ENCODE peak calls at places on chromosomes 7 and 10, in six cellular contexts. One of them, this sample, is unnamed.

GRCh38 chr10:75000748-75001321 is 110.6 kb upstream of the SAMD8 start:
- DNase-seq in heart right ventricle: no peak
- DNase-seq in AG09309: no peak
- DNase-seq in fibroblast of pulmonary artery: no peak
- DNase-seq in fibroblast of mammary gland: no peak
- DNase-seq in dorsolateral prefrontal cortex: no peak
- DNase-seq in this sample: no peak

GRCh38 chr7:74401137-74401859 is 52.4 kb upstream of the GTF2IRD1 start:
- DNase-seq in dorsolateral prefrontal cortex: peak; percentile 86
- DNase-seq in fibroblast of mammary gland: peak; percentile 56
- DNase-seq in heart right ventricle: peak; percentile 65
- DNase-seq in AG09309: no peak
- DNase-seq in fibroblast of pulmonary artery: peak; percentile 66
- DNase-seq in this sample: peak; percentile 86

GRCh38 chr7:3931843-3932242 is 630.8 kb downstream of the SDK1 start:
- DNase-seq in heart right ventricle: no peak
- DNase-seq in fibroblast of mammary gland: no peak
- DNase-seq in dorsolateral prefrontal cortex: no peak
- DNase-seq in AG09309: no peak
- DNase-seq in fibroblast of pulmonary artery: no peak
- DNase-seq in this sample: no peak

GRCh38 chr7:28739826-28740225 is 218.3 kb downstream of the TRIL start:
- DNase-seq in AG09309: no peak
- DNase-seq in fibroblast of pulmonary artery: no peak
- DNase-seq in heart right ventricle: no peak
- DNase-seq in fibroblast of mammary gland: no peak
- DNase-seq in dorsolateral prefrontal cortex: no peak
- DNase-seq in this sample: no peak

GRCh38 chr10:35752469-35753450 is 110.7 kb upstream of the FZD8 start:
- DNase-seq in AG09309: no peak
- DNase-seq in fibroblast of mammary gland: peak; percentile 75
- DNase-seq in fibroblast of pulmonary artery: peak; percentile 38
- DNase-seq in dorsolateral prefrontal cortex: no peak
- DNase-seq in heart right ventricle: peak; percentile 31
- DNase-seq in this sample: no peak

GRCh38 chr7:36032362-36032818 is 120.7 kb upstream of the EEPD1 start:
- DNase-seq in heart right ventricle: no peak
- DNase-seq in fibroblast of mammary gland: no peak
- DNase-seq in dorsolateral prefrontal cortex: peak; percentile 39
- DNase-seq in fibroblast of pulmonary artery: no peak
- DNase-seq in AG09309: no peak
- DNase-seq in this sample: no peak

GRCh38 chr10:75395955-75396860 is 5.4 kb downstream of the ZNF503 start:
- DNase-seq in AG09309: no peak
- DNase-seq in heart right ventricle: no peak
- DNase-seq in fibroblast of pulmonary artery: no peak
- DNase-seq in fibroblast of mammary gland: peak; percentile 19
- DNase-seq in dorsolateral prefrontal cortex: no peak
- DNase-seq in this sample: peak; percentile 36

GRCh38 chr10:27661511-27662286 is 83.9 kb downstream of the MKX start:
- DNase-seq in heart right ventricle: no peak
- DNase-seq in dorsolateral prefrontal cortex: no peak
- DNase-seq in fibroblast of mammary gland: peak; percentile 61
- DNase-seq in AG09309: no peak
- DNase-seq in fibroblast of pulmonary artery: no peak
- DNase-seq in this sample: no peak

GRCh38 chr10:71077143-71077581 is 135.2 kb upstream of the UNC5B start:
- DNase-seq in AG09309: no peak
- DNase-seq in heart right ventricle: peak; percentile 5
- DNase-seq in fibroblast of pulmonary artery: no peak
- DNase-seq in fibroblast of mammary gland: no peak
- DNase-seq in dorsolateral prefrontal cortex: peak; percentile 4
- DNase-seq in this sample: no peak

GRCh38 chr7:42244828-42245227 is 7.8 kb upstream of the GLI3 start:
- DNase-seq in fibroblast of mammary gland: peak; percentile 91
- DNase-seq in AG09309: no peak
- DNase-seq in heart right ventricle: no peak
- DNase-seq in dorsolateral prefrontal cortex: no peak
- DNase-seq in fibroblast of pulmonary artery: peak; percentile 90
- DNase-seq in this sample: no peak

GRCh38 chr7:78683566-78683965 is 769.9 kb downstream of the MAGI2 start:
- DNase-seq in fibroblast of mammary gland: no peak
- DNase-seq in fibroblast of pulmonary artery: no peak
- DNase-seq in AG09309: no peak
- DNase-seq in dorsolateral prefrontal cortex: no peak
- DNase-seq in heart right ventricle: no peak
- DNase-seq in this sample: no peak

GRCh38 chr7:13946181-13946580 is 43.3 kb downstream of the ETV1 start:
- DNase-seq in dorsolateral prefrontal cortex: no peak
- DNase-seq in heart right ventricle: no peak
- DNase-seq in fibroblast of mammary gland: peak; percentile 77
- DNase-seq in fibroblast of pulmonary artery: peak; percentile 22
- DNase-seq in AG09309: peak; percentile 21
- DNase-seq in this sample: no peak

GRCh38 chr10:30002438-30003266 is 56.7 kb downstream of the JCAD start:
- DNase-seq in fibroblast of mammary gland: peak; percentile 80
- DNase-seq in fibroblast of pulmonary artery: peak; percentile 84
- DNase-seq in AG09309: no peak
- DNase-seq in dorsolateral prefrontal cortex: peak; percentile 57
- DNase-seq in heart right ventricle: peak; percentile 71
- DNase-seq in this sample: peak; percentile 78

GRCh38 chr7:114086906-114087651 is 168.3 kb upstream of the PPP1R3A start:
- DNase-seq in dorsolateral prefrontal cortex: no peak
- DNase-seq in fibroblast of mammary gland: peak; percentile 38
- DNase-seq in AG09309: no peak
- DNase-seq in fibroblast of pulmonary artery: peak; percentile 30
- DNase-seq in heart right ventricle: no peak
- DNase-seq in this sample: peak; percentile 6

GRCh38 chr10:9786576-9786975 is 1231.1 kb upstream of the CELF2 start:
- DNase-seq in AG09309: no peak
- DNase-seq in heart right ventricle: no peak
- DNase-seq in dorsolateral prefrontal cortex: no peak
- DNase-seq in fibroblast of mammary gland: peak; percentile 82
- DNase-seq in fibroblast of pulmonary artery: peak; percentile 44
- DNase-seq in this sample: no peak

GRCh38 chr10:78600740-78601139 is 468.0 kb upstream of the ZMIZ1 start:
- DNase-seq in heart right ventricle: no peak
- DNase-seq in dorsolateral prefrontal cortex: no peak
- DNase-seq in fibroblast of mammary gland: peak; percentile 20
- DNase-seq in AG09309: peak; percentile 21
- DNase-seq in fibroblast of pulmonary artery: no peak
- DNase-seq in this sample: no peak

GRCh38 chr10:45420453-45421192 is 46.6 kb downstream of the ALOX5 start:
- DNase-seq in fibroblast of mammary gland: peak; percentile 39
- DNase-seq in heart right ventricle: peak; percentile 83
- DNase-seq in fibroblast of pulmonary artery: peak; percentile 84
- DNase-seq in AG09309: no peak
- DNase-seq in dorsolateral prefrontal cortex: peak; percentile 83
- DNase-seq in this sample: no peak

DNA sequence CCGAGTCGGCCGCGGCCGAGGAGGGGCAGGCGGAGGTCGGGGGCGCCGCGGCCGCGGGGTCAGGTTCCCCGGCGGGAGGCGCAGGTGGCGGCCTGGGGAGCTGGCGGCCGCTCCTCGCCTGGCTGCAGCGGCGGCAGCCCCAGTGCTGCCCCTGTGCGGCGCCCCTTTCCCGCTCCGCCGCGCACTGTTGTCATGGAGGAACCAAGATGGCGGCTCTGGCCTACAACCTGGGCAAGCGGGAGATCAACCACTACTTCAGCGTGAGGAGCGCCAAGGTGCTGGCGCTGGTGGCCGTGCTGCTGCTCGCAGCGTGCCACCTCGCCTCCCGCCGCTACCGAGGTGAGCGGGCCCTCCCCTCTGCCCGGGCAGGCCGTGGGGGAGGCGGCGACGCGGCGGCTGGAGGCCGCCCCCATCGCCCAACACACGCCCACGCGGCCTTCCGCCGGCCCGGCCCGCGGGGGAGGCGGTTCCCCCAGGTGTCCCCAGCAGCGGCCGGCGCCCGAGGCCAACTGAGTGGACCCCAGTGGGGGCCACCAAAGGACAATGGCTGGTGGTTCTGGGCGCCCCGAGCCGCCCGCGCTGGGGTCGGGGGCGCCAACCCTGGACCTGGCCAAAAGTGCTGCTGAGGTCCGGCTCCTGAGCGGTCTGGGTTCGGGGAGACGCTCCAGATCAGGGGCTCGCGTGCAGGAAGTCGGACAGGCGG is 421 bp downstream of the CASD1 start:
- DNase-seq in AG09309: no peak
- DNase-seq in dorsolateral prefrontal cortex: peak; percentile 62
- DNase-seq in fibroblast of mammary gland: peak; percentile 53
- DNase-seq in heart right ventricle: peak; percentile 64
- DNase-seq in fibroblast of pulmonary artery: peak; percentile 64
- DNase-seq in this sample: peak; percentile 62
- TF ChIP-seq CTCF in AG09309: peak; percentile 32
- TF ChIP-seq CTCF in dorsolateral prefrontal cortex: peak; percentile 30
- TF ChIP-seq CTCF in fibroblast of mammary gland: no peak
- TF ChIP-seq CTCF in heart right ventricle: peak; percentile 33
- TF ChIP-seq CTCF in fibroblast of pulmonary artery: peak; percentile 17
- TF ChIP-seq CTCF in this sample: peak; percentile 38

GRCh38 chr7:157543276-157543675 is 206.5 kb downstream of the DNAJB6 start:
- DNase-seq in dorsolateral prefrontal cortex: no peak
- DNase-seq in AG09309: no peak
- DNase-seq in fibroblast of mammary gland: no peak
- DNase-seq in fibroblast of pulmonary artery: no peak
- DNase-seq in heart right ventricle: no peak
- DNase-seq in this sample: no peak

GRCh38 chr7:157542669-157543021 is 205.8 kb downstream of the DNAJB6 start:
- DNase-seq in fibroblast of mammary gland: no peak
- DNase-seq in fibroblast of pulmonary artery: no peak
- DNase-seq in heart right ventricle: no peak
- DNase-seq in AG09309: no peak
- DNase-seq in dorsolateral prefrontal cortex: no peak
- DNase-seq in this sample: no peak

GRCh38 chr7:157540606-157541294 is 203.9 kb downstream of the DNAJB6 start:
- DNase-seq in fibroblast of pulmonary artery: no peak
- DNase-seq in AG09309: no peak
- DNase-seq in heart right ventricle: no peak
- DNase-seq in dorsolateral prefrontal cortex: no peak
- DNase-seq in fibroblast of mammary gland: no peak
- DNase-seq in this sample: no peak

GRCh38 chr7:157541295-157541608 is 204.4 kb downstream of the DNAJB6 start:
- DNase-seq in fibroblast of pulmonary artery: no peak
- DNase-seq in heart right ventricle: no peak
- DNase-seq in dorsolateral prefrontal cortex: no peak
- DNase-seq in AG09309: no peak
- DNase-seq in fibroblast of mammary gland: no peak
- DNase-seq in this sample: no peak

DNA sequence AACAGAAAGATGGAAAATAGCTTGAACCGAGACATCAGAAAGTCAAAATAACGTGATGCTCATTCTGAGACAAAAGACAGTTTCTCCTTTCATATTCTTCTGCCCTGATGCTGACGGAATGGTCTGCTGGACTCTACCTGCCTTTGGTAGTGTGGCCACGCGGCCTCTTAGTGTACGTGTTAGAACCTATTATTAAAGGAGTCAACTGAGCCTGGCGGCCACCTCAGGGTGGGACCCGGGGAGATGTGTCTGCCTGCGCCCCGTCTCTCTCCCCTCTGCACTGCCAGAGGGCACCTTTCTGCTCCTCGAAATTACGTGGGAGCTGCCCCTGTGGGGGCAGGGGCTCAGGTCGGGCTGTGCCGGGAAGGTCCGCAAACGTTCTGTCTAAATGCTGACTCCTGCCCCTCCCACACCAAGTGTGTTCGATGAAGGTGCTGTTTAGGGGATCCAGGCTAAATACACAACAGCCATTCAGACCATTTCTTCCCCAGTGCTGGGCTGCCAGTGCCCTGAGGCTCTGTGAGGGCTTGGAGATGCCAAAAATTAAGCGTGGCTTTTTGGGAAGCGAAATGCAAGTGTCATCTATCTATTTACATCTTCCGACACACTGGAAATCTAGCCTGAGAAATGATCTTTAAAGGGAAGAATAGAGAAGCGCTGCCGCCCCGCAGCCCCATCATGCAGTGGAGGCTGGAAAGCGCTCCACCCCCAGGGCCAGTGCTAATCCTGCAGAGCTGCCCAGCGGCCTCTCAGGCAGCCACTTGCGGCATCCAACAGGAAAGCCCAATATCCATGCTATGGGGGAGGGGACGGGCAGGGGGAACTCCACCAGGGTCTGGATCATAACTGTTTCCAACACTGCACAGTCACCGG is 205.2 kb downstream of the DNAJB6 start:
- DNase-seq in fibroblast of pulmonary artery: no peak
- DNase-seq in dorsolateral prefrontal cortex: no peak
- DNase-seq in AG09309: no peak
- DNase-seq in fibroblast of mammary gland: no peak
- DNase-seq in heart right ventricle: no peak
- DNase-seq in this sample: no peak
- TF ChIP-seq CTCF in fibroblast of pulmonary artery: no peak
- TF ChIP-seq CTCF in dorsolateral prefrontal cortex: no peak
- TF ChIP-seq CTCF in AG09309: no peak
- TF ChIP-seq CTCF in fibroblast of mammary gland: no peak
- TF ChIP-seq CTCF in heart right ventricle: no peak
- TF ChIP-seq CTCF in this sample: no peak

DNA sequence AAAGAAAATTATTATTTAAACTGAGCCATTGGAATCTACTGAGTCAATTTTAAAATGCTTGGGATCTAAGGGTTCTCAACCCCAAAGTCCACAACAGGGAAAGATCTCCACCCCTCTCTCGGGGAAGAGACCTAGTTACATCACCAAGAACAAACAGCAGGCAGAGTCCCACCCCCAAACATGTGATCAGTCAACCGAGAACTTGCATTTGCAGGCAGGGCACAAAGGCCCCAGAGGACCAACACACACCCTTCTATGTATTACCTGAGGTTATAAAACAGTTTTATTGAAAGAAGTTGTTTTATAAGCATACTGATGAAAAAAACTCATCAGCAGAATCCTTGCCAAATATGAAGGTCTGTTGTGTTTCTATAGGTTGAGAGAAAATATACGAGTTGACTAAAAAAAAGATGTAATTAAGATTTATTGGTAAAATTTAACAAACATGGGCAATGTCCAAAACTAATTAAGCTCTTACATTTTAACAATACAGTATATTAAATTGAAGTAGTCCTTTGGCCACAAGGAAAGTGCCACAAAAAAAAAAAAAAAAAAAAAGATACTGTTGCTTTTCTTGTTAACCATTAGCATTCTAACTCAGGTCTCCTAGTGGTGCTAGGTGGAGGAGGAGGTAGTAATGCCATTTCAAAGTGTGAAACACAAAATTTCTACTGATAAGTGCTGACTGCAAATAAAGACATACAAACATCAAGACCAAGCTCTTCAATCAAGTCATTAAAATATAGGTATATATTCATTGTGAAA is 975 bp upstream of the USP54 start:
- DNase-seq in fibroblast of pulmonary artery: peak; percentile 64
- DNase-seq in heart right ventricle: peak; percentile 67
- DNase-seq in fibroblast of mammary gland: no peak
- DNase-seq in AG09309: no peak
- DNase-seq in dorsolateral prefrontal cortex: peak; percentile 89
- DNase-seq in this sample: peak; percentile 21
- TF ChIP-seq CTCF in fibroblast of pulmonary artery: no peak
- TF ChIP-seq CTCF in heart right ventricle: no peak
- TF ChIP-seq CTCF in fibroblast of mammary gland: no peak
- TF ChIP-seq CTCF in AG09309: no peak
- TF ChIP-seq CTCF in dorsolateral prefrontal cortex: no peak
- TF ChIP-seq CTCF in this sample: peak; percentile 33

GRCh38 chr10:106680061-106680460 is 484.4 kb downstream of the SORCS1 start:
- DNase-seq in dorsolateral prefrontal cortex: no peak
- DNase-seq in heart right ventricle: no peak
- DNase-seq in AG09309: no peak
- DNase-seq in fibroblast of pulmonary artery: no peak
- DNase-seq in fibroblast of mammary gland: no peak
- DNase-seq in this sample: no peak

GRCh38 chr10:106679314-106679713 is 485.2 kb downstream of the SORCS1 start:
- DNase-seq in fibroblast of mammary gland: no peak
- DNase-seq in fibroblast of pulmonary artery: no peak
- DNase-seq in heart right ventricle: no peak
- DNase-seq in dorsolateral prefrontal cortex: no peak
- DNase-seq in AG09309: no peak
- DNase-seq in this sample: no peak

GRCh38 chr10:106682175-106682574 is 482.3 kb downstream of the SORCS1 start:
- DNase-seq in fibroblast of mammary gland: no peak
- DNase-seq in fibroblast of pulmonary artery: peak; percentile 8
- DNase-seq in dorsolateral prefrontal cortex: no peak
- DNase-seq in heart right ventricle: no peak
- DNase-seq in AG09309: no peak
- DNase-seq in this sample: no peak
- TF ChIP-seq CTCF in fibroblast of mammary gland: no peak
- TF ChIP-seq CTCF in fibroblast of pulmonary artery: peak; percentile 1
- TF ChIP-seq CTCF in dorsolateral prefrontal cortex: peak; percentile 62
- TF ChIP-seq CTCF in heart right ventricle: peak; percentile 6
- TF ChIP-seq CTCF in AG09309: no peak
- TF ChIP-seq CTCF in this sample: no peak

This sample was measured in neural crest cell.